ENCODE peak calls at places on chromosome 16, in five cellular contexts. N, T, J, B and L are unnamed samples.

GRCh38 chr16:4685292-4685691 is 8.1 kb upstream of the NUDT16L1 start:
- DNase-seq in B (no peak), T (no peak), J (no peak), N (no peak), L (no peak)

GRCh38 chr16:71426880-71427615 is 14.8 kb downstream of the TLE7 start:
- DNase-seq in J (no peak), N (no peak), T (no peak), B (no peak), L (no peak)

GRCh38 chr16:154223-155030 is 2.0 kb downstream of the HBZ start:
- DNase-seq in J (peak), T (peak), B (no peak), N (peak), L (no peak)

GRCh38 chr16:73956592-73957495 is 339.8 kb upstream of the PSMD7 start:
- DNase-seq in J (peak), N (peak), T (peak), B (peak), L (peak)

GRCh38 chr16:649646-650045 is 481 bp downstream of the WDR90 start:
- DNase-seq in T (no peak), B (no peak), N (no peak), J (no peak), L (no peak)

GRCh38 chr16:55842369-55843104 is 9.6 kb upstream of the CES1 start:
- DNase-seq in B (no peak), N (peak), J (peak), T (no peak), L (peak)

GRCh38 chr16:24166684-24167083 is 89.5 kb upstream of the CACNG3 start:
- DNase-seq in B (no peak), N (no peak), J (no peak), T (no peak), L (no peak)

GRCh38 chr16:47258874-47259461 is 115.2 kb upstream of the NETO2 start:
- DNase-seq in B (no peak), J (peak), N (peak), T (no peak), L (peak)

GRCh38 chr16:55835578-55835977 is 2.7 kb upstream of the CES1 start:
- DNase-seq in T (no peak), J (no peak), N (no peak), B (no peak), L (no peak)

GRCh38 chr16:88928405-88929375 is 48.3 kb downstream of the CBFA2T3 start:
- DNase-seq in B (peak), N (no peak), T (peak), J (no peak), L (no peak)

GRCh38 chr16:84396537-84397008 is 28.2 kb downstream of the ATP2C2 start:
- DNase-seq in T (no peak), J (peak), B (no peak), N (peak), L (peak)

GRCh38 chr16:85490407-85490806 is 122.7 kb upstream of the GSE1 start:
- DNase-seq in T (no peak), J (no peak), B (no peak), N (no peak), L (no peak)

GRCh38 chr16:21626659-21627277 is 25.6 kb downstream of the IGSF6 start:
- DNase-seq in J (peak), N (peak), B (no peak), T (no peak), L (peak)

GRCh38 chr16:27428035-27428785 is 26.2 kb downstream of the IL21R start:
- DNase-seq in T (no peak), B (peak), N (no peak), J (no peak), L (no peak)

GRCh38 chr16:79863128-79864031 is 262.8 kb upstream of the MAF start:
- DNase-seq in N (no peak), T (no peak), J (no peak), B (no peak), L (no peak)

GRCh38 chr16:22189473-22190168 is 16.5 kb upstream of the EEF2K start:
- DNase-seq in B (no peak), J (peak), T (peak), N (peak), L (peak)

GRCh38 chr16:82655720-82656500 is 29.1 kb downstream of the CDH13 start:
- DNase-seq in N (no peak), B (no peak), T (no peak), J (no peak), L (no peak)

GRCh38 chr16:27841911-27842310 is 221.6 kb downstream of the GSG1L start:
- DNase-seq in J (no peak), B (no peak), N (no peak), T (no peak), L (no peak)

GRCh38 chr16:28609631-28610594 is at the start of gene SULT1A1:
- DNase-seq in J (peak), B (no peak), T (peak), N (peak), L (peak)

DNA sequence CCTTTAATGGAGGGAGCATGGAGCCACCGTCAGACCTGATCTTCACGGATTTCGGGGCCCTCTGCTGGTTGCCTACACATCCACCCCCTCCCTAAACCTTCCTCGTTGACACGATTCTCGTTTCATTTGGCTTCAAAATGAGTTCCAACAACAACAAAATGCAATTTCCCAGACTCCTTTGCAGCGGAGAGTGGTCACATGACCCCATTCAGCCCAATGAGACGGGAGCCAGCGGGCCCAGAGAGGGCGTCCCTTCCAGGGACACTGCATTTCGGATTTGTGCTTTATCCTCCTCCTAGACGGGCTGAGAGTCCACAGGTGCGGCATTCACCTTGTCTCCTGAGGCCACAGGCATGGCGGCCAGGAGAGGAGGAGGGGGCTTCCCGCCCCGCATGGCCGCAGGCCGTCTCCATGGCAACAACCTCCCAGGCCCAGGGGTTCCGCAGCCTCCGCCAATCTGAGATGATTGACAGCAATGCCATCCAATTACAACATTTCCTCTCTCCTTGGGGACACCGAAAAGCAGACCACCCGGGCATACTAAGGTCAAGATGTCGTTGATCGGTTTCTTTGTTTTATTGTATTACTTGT is 259.8 kb downstream of the C16orf95 start:
- DNase-seq in J (no peak), B (no peak), N (peak), T (no peak), L (no peak)
- TF ChIP-seq CTCF in J (no peak), B (no peak), N (peak), T (no peak), L (no peak)

DNA sequence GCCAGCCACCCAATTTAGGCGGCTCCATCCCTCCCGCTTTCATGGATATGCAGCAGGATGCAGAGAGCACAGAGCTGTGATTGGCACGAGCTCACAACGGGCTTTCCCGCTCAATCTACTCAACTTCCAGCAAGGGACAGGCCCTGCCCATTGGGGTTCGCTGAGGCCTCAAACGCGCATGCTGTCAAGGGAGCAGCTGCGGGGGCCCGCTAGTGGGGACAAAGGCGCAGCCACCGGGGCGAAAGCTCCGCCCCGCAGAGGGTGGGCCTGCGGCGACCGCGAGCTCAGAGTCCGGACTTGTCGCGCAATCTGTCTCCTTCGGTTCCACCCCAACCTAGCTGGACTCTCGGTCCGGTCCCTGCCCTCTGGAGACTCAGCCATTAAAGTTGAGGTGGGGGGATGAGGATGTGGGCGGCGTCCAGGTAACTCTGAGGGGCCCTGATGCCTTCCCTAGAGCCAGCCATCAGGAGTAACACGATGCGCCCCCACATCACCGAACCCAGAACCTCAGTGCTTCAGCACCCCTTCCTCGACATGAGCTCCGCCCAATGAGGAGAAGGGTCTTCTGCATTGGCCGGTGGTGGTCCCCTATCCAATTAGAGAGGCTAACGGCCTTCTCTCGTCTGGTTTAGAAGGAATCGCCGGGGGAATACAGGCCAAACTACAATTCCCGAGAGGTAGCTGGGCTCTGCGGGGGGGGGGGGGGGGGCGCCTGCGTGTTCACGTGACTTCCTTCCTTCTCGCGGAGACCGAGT is 489 bp upstream of the NFATC3 start:
- DNase-seq in N (peak), J (peak), T (peak), B (peak), L (peak)
- TF ChIP-seq CTCF in N (peak), J (no peak), T (no peak), B (peak), L (no peak)

DNA sequence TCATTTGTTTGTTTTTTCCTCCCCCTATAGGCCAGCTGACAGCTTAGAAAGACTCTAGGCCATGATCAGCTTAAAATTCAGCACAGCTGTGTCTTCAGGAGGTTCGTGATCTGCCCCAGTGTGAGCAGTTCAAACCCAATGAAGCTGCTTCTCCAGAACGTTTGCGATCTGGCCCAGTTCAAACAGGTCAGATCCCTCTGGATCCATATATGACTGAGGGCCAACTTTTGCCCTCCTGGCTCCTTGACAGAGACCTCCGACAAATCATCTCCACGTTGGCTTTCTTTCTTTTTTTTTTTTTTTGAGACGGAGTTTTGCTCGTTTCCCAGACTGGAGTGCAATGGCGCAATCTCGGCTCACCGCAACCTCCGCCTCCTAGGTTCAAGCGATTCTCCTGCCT is 50.2 kb upstream of the ATF7IP2 start:
- DNase-seq in N (no peak), T (no peak), B (no peak), J (no peak), L (no peak)
- TF ChIP-seq CTCF in N (no peak), T (no peak), B (no peak), J (no peak), L (no peak)

GRCh38 chr16:52271088-52271487 is 275.9 kb downstream of the TOX3 start:
- DNase-seq in T (no peak), N (no peak), B (no peak), J (no peak), L (no peak)

DNA sequence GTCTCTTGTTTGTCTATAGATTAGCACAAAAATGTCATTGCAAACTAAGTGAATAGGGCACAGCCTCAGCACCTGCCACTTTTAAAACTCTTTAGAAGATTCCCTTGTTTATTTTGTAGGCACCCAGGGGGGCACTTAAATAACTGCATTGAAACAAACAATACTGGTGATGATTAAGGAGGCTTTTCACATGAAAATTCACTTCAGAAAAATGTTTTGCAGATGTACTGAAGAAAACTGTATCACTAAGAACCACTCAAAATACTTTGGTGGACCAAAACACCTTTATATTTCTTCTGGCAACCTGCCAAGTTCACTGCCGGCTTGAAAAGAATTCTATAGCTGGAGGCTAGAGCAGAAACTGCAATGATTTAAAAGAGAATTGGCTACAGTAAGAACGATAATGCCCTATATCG is 281.5 kb downstream of the TOX3 start:
- DNase-seq in T (no peak), B (no peak), J (no peak), N (no peak), L (no peak)
- TF ChIP-seq CTCF in T (no peak), B (no peak), J (no peak), N (no peak), L (no peak)

GRCh38 chr16:70254095-70254964 is 2.6 kb upstream of the EXOSC6 start:
- DNase-seq in N (peak), T (no peak), B (no peak), J (no peak), L (no peak)
- TF ChIP-seq CTCF in N (no peak), T (no peak), B (no peak), J (no peak), L (no peak)

GRCh38 chr16:12147681-12148479 is 171.3 kb downstream of the SNX29 start:
- DNase-seq in J (no peak), B (no peak), T (no peak), N (no peak), L (no peak)

GRCh38 chr16:12150600-12150999 is 174.1 kb downstream of the SNX29 start:
- DNase-seq in B (no peak), N (no peak), J (no peak), T (no peak), L (no peak)

GRCh38 chr16:12146966-12147365 is 170.4 kb downstream of the SNX29 start:
- DNase-seq in N (no peak), T (no peak), B (no peak), J (no peak), L (no peak)

GRCh38 chr16:12153662-12154061 is 177.1 kb downstream of the SNX29 start:
- DNase-seq in B (no peak), J (no peak), T (no peak), N (no peak), L (no peak)

GRCh38 chr16:12149971-12150370 is 173.4 kb downstream of the SNX29 start:
- DNase-seq in B (no peak), J (no peak), T (no peak), N (no peak), L (no peak)
- TF ChIP-seq CTCF in B (no peak), J (no peak), T (no peak), N (no peak), L (no peak)

GRCh38 chr16:15855704-15856003 is 1.2 kb downstream of the MYH11 start:
- DNase-seq in N (no peak), T (no peak), J (no peak), B (no peak), L (no peak)
- TF ChIP-seq CTCF in N (no peak), T (no peak), J (no peak), B (no peak), L (no peak)

GRCh38 chr16:1862394-1862793 is 9.6 kb downstream of the MEIOB start:
- DNase-seq in J (no peak), N (no peak), T (no peak), B (no peak), L (no peak)

GRCh38 chr16:1859650-1860049 is 12.3 kb downstream of the MEIOB start:
- DNase-seq in T (peak), B (no peak), N (no peak), J (no peak), L (peak)

GRCh38 chr16:1861730-1862129 is 10.2 kb downstream of the MEIOB start:
- DNase-seq in J (no peak), N (no peak), T (no peak), B (no peak), L (no peak)

GRCh38 chr16:1865902-1866690 is 5.9 kb downstream of the MEIOB start:
- DNase-seq in T (no peak), N (no peak), J (no peak), B (no peak), L (no peak)

GRCh38 chr16:1863681-1864460 is 8.1 kb downstream of the MEIOB start:
- DNase-seq in J (no peak), N (peak), B (no peak), T (no peak), L (no peak)
- TF ChIP-seq CTCF in J (peak), N (peak), B (peak), T (no peak), L (no peak)